ENCODE peak calls at places on chromosomes 3 and 15, in ten cellular contexts. Z is suprapubic skin, M is tibial nerve, N is sigmoid colon, Q is H1, V is A549, R is ovary, D is transverse colon, P is HepG2, O is K562. A is an unnamed sample.

GRCh38 chr3:126982125-126982521 is 792 bp upstream of the PLXNA1 start:
- DNase-seq in Z (no peak), M (no peak), N (no peak), Q (no peak), V (no peak), R (no peak), D (peak), P (no peak), O (peak), A (no peak)

GRCh38 chr3:194976049-194976451 is 290.4 kb downstream of the FAM43A start:
- DNase-seq in Z (no peak), M (no peak), N (no peak), Q (peak), V (no peak), R (no peak), D (no peak), P (no peak), O (no peak), A (no peak)

GRCh38 chr3:48125026-48125704 is 63.1 kb downstream of the CDC25A start:
- DNase-seq in Z (peak), M (no peak), N (no peak), Q (no peak), V (no peak), R (peak), D (no peak), P (no peak), O (no peak), A (no peak)

GRCh38 chr3:20726786-20727185 is 540.8 kb upstream of the SGO1 start:
- DNase-seq in Z (no peak), M (no peak), N (no peak), Q (no peak), V (no peak), R (no peak), D (no peak), P (no peak), O (no peak), A (no peak)

GRCh38 chr3:115958531-115958930 is 335.2 kb downstream of the GAP43 start:
- DNase-seq in Z (no peak), M (no peak), N (no peak), Q (no peak), V (no peak), R (no peak), D (no peak), P (no peak), O (no peak), A (no peak)

GRCh38 chr3:174957081-174957480 is 97.9 kb downstream of the NAALADL2 start:
- DNase-seq in Z (no peak), M (no peak), N (no peak), Q (no peak), V (no peak), R (no peak), D (no peak), P (no peak), O (no peak), A (no peak)

GRCh38 chr3:72123908-72124441 is 339.0 kb upstream of the PROK2 start:
- DNase-seq in Z (peak), M (peak), N (peak), Q (no peak), V (peak), R (no peak), D (peak), P (peak), O (no peak), A (peak)

GRCh38 chr3:143707848-143708247 is 140.4 kb downstream of the SLC9A9 start:
- DNase-seq in Z (no peak), M (no peak), N (no peak), Q (no peak), V (no peak), R (no peak), D (no peak), P (no peak), O (no peak), A (no peak)

GRCh38 chr3:151766454-151766853 is 32.7 kb downstream of the AADACL2 start:
- DNase-seq in Z (no peak), M (no peak), N (no peak), Q (no peak), V (peak), R (no peak), D (no peak), P (no peak), O (no peak), A (no peak)

GRCh38 chr15:98330692-98331435 is 317.5 kb upstream of the IGF1R start:
- DNase-seq in Z (no peak), M (no peak), N (no peak), Q (no peak), V (no peak), R (no peak), D (no peak), P (no peak), O (no peak), A (no peak)

GRCh38 chr15:98333206-98333605 is 315.1 kb upstream of the IGF1R start:
- DNase-seq in Z (no peak), M (no peak), N (no peak), Q (no peak), V (no peak), R (no peak), D (no peak), P (no peak), O (no peak), A (no peak)

GRCh38 chr15:98326804-98327203 is 321.5 kb upstream of the IGF1R start:
- DNase-seq in Z (no peak), M (no peak), N (no peak), Q (no peak), V (no peak), R (no peak), D (no peak), P (no peak), O (no peak), A (no peak)

GRCh38 chr15:98330258-98330657 is 318.1 kb upstream of the IGF1R start:
- DNase-seq in Z (no peak), M (no peak), N (no peak), Q (no peak), V (no peak), R (no peak), D (no peak), P (no peak), O (no peak), A (no peak)

DNA sequence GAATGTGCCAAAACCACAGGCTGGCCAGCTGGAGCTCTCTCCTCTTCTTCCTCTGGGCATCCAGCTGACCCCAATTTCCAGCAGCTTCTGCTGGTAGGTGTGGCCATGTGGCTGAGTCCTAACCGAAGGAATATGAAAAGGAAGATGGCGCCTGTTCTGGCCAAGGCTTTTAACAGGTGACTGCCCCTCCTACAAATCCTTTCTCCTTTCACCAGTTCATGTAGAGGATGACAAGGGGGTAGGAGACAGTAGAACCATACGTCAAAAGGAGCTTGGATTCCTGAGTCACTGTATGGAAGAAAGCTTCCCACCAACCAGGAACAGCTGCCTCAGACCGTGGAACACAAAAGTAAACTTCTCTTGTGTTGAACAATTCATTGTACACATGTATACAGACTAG is 316.7 kb upstream of the IGF1R start:
- DNase-seq in Z (no peak), M (no peak), N (no peak), Q (no peak), V (no peak), R (no peak), D (no peak), P (no peak), O (no peak), A (no peak)
- TF ChIP-seq EP300 in Z (no peak), M (no peak), N (no peak), Q (no peak), V (no peak), R (no peak), D (no peak), P (no peak), O (no peak), A (no peak)

GRCh38 chr3:45225465-45226205 is 452 bp downstream of the TMEM158 start:
- DNase-seq in Z (peak), M (no peak), N (no peak), Q (peak), V (no peak), R (peak), D (no peak), P (no peak), O (peak), A (no peak)
- TF ChIP-seq EP300 in Z (no peak), M (no peak), N (no peak), Q (no peak), V (no peak), R (no peak), D (no peak), P (no peak), O (no peak), A (no peak)

GRCh38 chr3:190862209-190863118 is at the start of gene GMNC:
- DNase-seq in Z (peak), M (peak), N (peak), Q (peak), V (peak), R (peak), D (peak), P (peak), O (no peak), A (peak)
- TF ChIP-seq EP300 in Z (no peak), M (no peak), N (no peak), Q (no peak), V (no peak), R (no peak), D (no peak), P (no peak), O (no peak), A (no peak)

GRCh38 chr15:68272797-68273271 is 4.7 kb upstream of the FEM1B start:
- DNase-seq in Z (no peak), M (no peak), N (no peak), Q (no peak), V (no peak), R (no peak), D (no peak), P (no peak), O (no peak), A (no peak)
- TF ChIP-seq EP300 in Z (no peak), M (no peak), N (no peak), Q (no peak), V (no peak), R (no peak), D (no peak), P (no peak), O (no peak), A (no peak)

DNA sequence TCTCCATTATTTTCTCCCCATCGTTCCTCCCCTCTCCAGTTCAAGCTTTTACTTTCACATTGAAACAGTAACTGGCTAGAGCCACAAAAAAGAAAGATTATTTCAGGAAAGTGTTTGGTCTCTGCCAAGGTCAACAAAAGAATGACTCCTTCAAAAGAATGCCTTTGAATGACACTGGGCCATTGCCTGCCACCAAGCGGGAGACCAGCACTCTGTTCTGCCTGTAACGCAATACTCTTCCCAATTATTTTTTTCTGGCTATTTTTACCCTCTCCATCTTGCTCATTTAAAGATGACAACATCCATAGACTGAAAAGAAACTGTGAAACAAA is 37.3 kb downstream of the EHHADH start:
- DNase-seq in Z (no peak), M (no peak), N (no peak), Q (no peak), V (no peak), R (no peak), D (no peak), P (peak), O (no peak), A (no peak)
- TF ChIP-seq EP300 in Z (no peak), M (no peak), N (no peak), Q (no peak), V (no peak), R (no peak), D (no peak), P (no peak), O (no peak), A (no peak)

DNA sequence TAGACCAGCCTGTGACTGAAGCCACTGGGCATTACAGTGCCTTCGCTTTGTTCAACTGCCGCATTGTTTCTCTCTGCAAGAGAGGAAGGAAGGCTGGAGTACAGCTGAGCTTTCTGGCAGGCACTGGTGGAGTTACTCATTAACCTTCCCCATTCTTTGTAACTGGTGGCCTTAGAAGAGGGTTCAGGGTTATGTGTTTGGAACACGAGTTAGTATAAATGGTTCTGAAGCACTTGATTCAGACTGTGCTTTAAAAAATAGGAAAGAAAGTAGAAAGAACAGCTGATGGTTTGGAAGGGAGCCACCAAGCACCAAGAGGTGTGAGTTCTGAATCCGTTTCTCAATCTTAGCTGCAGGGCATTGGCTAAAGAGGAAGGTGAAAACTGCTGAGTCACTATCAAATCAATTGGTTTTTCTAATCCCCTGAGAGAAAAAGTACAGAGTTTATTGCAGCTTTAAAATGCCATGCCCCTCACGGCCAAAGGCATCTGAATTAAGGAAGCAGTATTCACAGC is 3.7 kb downstream of the HGD start:
- DNase-seq in Z (no peak), M (peak), N (no peak), Q (no peak), V (peak), R (peak), D (peak), P (peak), O (no peak), A (peak)
- TF ChIP-seq EP300 in Z (no peak), M (no peak), N (no peak), Q (no peak), V (no peak), R (no peak), D (no peak), P (peak), O (no peak), A (no peak)

DNA sequence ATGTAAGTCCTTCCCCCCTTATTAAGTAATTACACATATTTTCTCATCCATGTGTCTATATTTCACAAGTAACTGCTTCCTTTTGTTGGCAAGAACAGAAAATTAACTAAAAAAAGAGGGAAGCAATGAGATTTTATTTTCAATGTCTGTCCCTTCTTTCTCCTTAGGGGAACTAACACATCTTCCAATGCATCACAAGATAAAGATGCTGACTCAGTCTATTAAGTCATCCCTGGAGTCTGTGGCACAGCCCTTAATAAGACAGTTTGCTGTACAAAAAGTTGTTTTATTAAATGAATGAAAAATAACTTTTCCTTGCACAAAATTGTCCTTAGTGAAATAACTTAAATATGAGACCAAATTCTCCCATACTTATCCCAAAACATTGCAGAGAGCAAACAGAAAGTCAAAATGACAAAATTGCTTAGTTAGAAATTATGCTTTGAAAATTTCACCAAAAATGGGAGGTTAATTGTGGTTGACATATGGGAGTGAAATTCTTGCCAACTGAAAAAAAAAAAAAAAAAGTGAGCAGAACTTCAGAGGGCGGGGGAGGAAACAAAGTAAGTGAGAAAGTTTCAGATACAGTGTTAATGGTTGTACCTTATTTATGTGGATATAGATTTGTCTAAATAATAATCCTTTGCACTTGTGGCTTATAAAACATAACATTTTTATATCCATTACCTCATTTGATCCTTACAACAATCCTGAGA is 91.7 kb upstream of the RAP2B start:
- DNase-seq in Z (no peak), M (no peak), N (no peak), Q (no peak), V (peak), R (no peak), D (no peak), P (no peak), O (peak), A (no peak)
- TF ChIP-seq EP300 in Z (no peak), M (no peak), N (no peak), Q (no peak), V (no peak), R (no peak), D (no peak), P (no peak), O (peak), A (no peak)